ENCODE peak calls at places on chromosomes 16 and 17, in nine cellular contexts. One of them, this sample, is unnamed.

GRCh38 chr17:28849281-28849680 is 5.5 kb upstream of the ERAL1 start:
- DNase-seq in fibroblast of lung: no peak
- DNase-seq in lung: no peak
- DNase-seq in Calu3: no peak
- DNase-seq in progenitor cell of endocrine pancreas: no peak
- DNase-seq in HFFc6: peak; percentile 17
- DNase-seq in CD8-positive, alpha-beta T cell: peak; percentile 32
- DNase-seq in epithelial cell of esophagus: peak; percentile 18
- DNase-seq in esophagus squamous epithelium: no peak
- DNase-seq in this sample: peak; percentile 24

GRCh38 chr16:85386467-85387170 is 226.5 kb upstream of the GSE1 start:
- DNase-seq in fibroblast of lung: no peak
- DNase-seq in lung: no peak
- DNase-seq in Calu3: no peak
- DNase-seq in progenitor cell of endocrine pancreas: no peak
- DNase-seq in HFFc6: no peak
- DNase-seq in CD8-positive, alpha-beta T cell: no peak
- DNase-seq in epithelial cell of esophagus: no peak
- DNase-seq in esophagus squamous epithelium: no peak
- DNase-seq in this sample: no peak

GRCh38 chr17:72296456-72296855 is 175.6 kb downstream of the SOX9 start:
- DNase-seq in fibroblast of lung: no peak
- DNase-seq in lung: no peak
- DNase-seq in Calu3: no peak
- DNase-seq in progenitor cell of endocrine pancreas: no peak
- DNase-seq in HFFc6: no peak
- DNase-seq in CD8-positive, alpha-beta T cell: no peak
- DNase-seq in epithelial cell of esophagus: peak; percentile 75
- DNase-seq in esophagus squamous epithelium: no peak
- DNase-seq in this sample: peak; percentile 73

GRCh38 chr16:56424791-56425438 is 430 bp downstream of the AMFR start:
- DNase-seq in fibroblast of lung: peak; percentile 27
- DNase-seq in lung: no peak
- DNase-seq in Calu3: peak; percentile 40
- DNase-seq in progenitor cell of endocrine pancreas: peak; percentile 53
- DNase-seq in HFFc6: no peak
- DNase-seq in CD8-positive, alpha-beta T cell: peak; percentile 45
- DNase-seq in epithelial cell of esophagus: peak; percentile 17
- DNase-seq in esophagus squamous epithelium: no peak
- DNase-seq in this sample: peak; percentile 22

GRCh38 chr16:19304670-19305240 is 19.2 kb downstream of the CLEC19A start:
- DNase-seq in fibroblast of lung: peak; percentile 2
- DNase-seq in lung: no peak
- DNase-seq in Calu3: no peak
- DNase-seq in progenitor cell of endocrine pancreas: no peak
- DNase-seq in HFFc6: no peak
- DNase-seq in CD8-positive, alpha-beta T cell: no peak
- DNase-seq in epithelial cell of esophagus: peak; percentile 41
- DNase-seq in esophagus squamous epithelium: no peak
- DNase-seq in this sample: peak; percentile 16

GRCh38 chr17:13114601-13115024 is 96.8 kb upstream of the ELAC2 start:
- DNase-seq in fibroblast of lung: peak; percentile 79
- DNase-seq in lung: no peak
- DNase-seq in Calu3: no peak
- DNase-seq in progenitor cell of endocrine pancreas: peak; percentile 29
- DNase-seq in HFFc6: peak; percentile 20
- DNase-seq in CD8-positive, alpha-beta T cell: no peak
- DNase-seq in epithelial cell of esophagus: peak; percentile 7
- DNase-seq in esophagus squamous epithelium: no peak
- DNase-seq in this sample: peak; percentile 55

GRCh38 chr16:85562102-85562786 is 50.9 kb upstream of the GSE1 start:
- DNase-seq in fibroblast of lung: no peak
- DNase-seq in lung: no peak
- DNase-seq in Calu3: no peak
- DNase-seq in progenitor cell of endocrine pancreas: no peak
- DNase-seq in HFFc6: no peak
- DNase-seq in CD8-positive, alpha-beta T cell: no peak
- DNase-seq in epithelial cell of esophagus: no peak
- DNase-seq in esophagus squamous epithelium: no peak
- DNase-seq in this sample: no peak

GRCh38 chr17:19554393-19554792 is 20.7 kb downstream of the SLC47A1 start:
- DNase-seq in fibroblast of lung: no peak
- DNase-seq in lung: no peak
- DNase-seq in Calu3: no peak
- DNase-seq in progenitor cell of endocrine pancreas: no peak
- DNase-seq in HFFc6: no peak
- DNase-seq in CD8-positive, alpha-beta T cell: no peak
- DNase-seq in epithelial cell of esophagus: no peak
- DNase-seq in esophagus squamous epithelium: no peak
- DNase-seq in this sample: no peak

GRCh38 chr17:64682261-64683181 is 20.4 kb upstream of the SMURF2 start:
- DNase-seq in fibroblast of lung: peak; percentile 94
- DNase-seq in lung: no peak
- DNase-seq in Calu3: no peak
- DNase-seq in progenitor cell of endocrine pancreas: no peak
- DNase-seq in HFFc6: peak; percentile 93
- DNase-seq in CD8-positive, alpha-beta T cell: no peak
- DNase-seq in epithelial cell of esophagus: no peak
- DNase-seq in esophagus squamous epithelium: no peak
- DNase-seq in this sample: no peak

GRCh38 chr16:57564571-57565270 is 22.3 kb downstream of the ADGRG5 start:
- DNase-seq in fibroblast of lung: peak; percentile 54
- DNase-seq in lung: no peak
- DNase-seq in Calu3: no peak
- DNase-seq in progenitor cell of endocrine pancreas: no peak
- DNase-seq in HFFc6: peak; percentile 21
- DNase-seq in CD8-positive, alpha-beta T cell: no peak
- DNase-seq in epithelial cell of esophagus: peak; percentile 29
- DNase-seq in esophagus squamous epithelium: no peak
- DNase-seq in this sample: peak; percentile 32

GRCh38 chr17:17313350-17313991 is 10.3 kb downstream of the NT5M start:
- DNase-seq in fibroblast of lung: no peak
- DNase-seq in lung: peak; percentile 69
- DNase-seq in Calu3: peak; percentile 72
- DNase-seq in progenitor cell of endocrine pancreas: peak; percentile 46
- DNase-seq in HFFc6: no peak
- DNase-seq in CD8-positive, alpha-beta T cell: peak; percentile 75
- DNase-seq in epithelial cell of esophagus: peak; percentile 78
- DNase-seq in esophagus squamous epithelium: no peak
- DNase-seq in this sample: peak; percentile 68

GRCh38 chr16:3092501-3092991 is 6.5 kb downstream of the ZSCAN10 start:
- DNase-seq in fibroblast of lung: no peak
- DNase-seq in lung: no peak
- DNase-seq in Calu3: no peak
- DNase-seq in progenitor cell of endocrine pancreas: no peak
- DNase-seq in HFFc6: no peak
- DNase-seq in CD8-positive, alpha-beta T cell: no peak
- DNase-seq in epithelial cell of esophagus: no peak
- DNase-seq in esophagus squamous epithelium: no peak
- DNase-seq in this sample: no peak

GRCh38 chr17:73278465-73279453 is 17.1 kb upstream of the CPSF4L start:
- DNase-seq in fibroblast of lung: peak; percentile 13
- DNase-seq in lung: no peak
- DNase-seq in Calu3: no peak
- DNase-seq in progenitor cell of endocrine pancreas: no peak
- DNase-seq in HFFc6: peak; percentile 8
- DNase-seq in CD8-positive, alpha-beta T cell: no peak
- DNase-seq in epithelial cell of esophagus: peak; percentile 55
- DNase-seq in esophagus squamous epithelium: no peak
- DNase-seq in this sample: peak; percentile 45

DNA sequence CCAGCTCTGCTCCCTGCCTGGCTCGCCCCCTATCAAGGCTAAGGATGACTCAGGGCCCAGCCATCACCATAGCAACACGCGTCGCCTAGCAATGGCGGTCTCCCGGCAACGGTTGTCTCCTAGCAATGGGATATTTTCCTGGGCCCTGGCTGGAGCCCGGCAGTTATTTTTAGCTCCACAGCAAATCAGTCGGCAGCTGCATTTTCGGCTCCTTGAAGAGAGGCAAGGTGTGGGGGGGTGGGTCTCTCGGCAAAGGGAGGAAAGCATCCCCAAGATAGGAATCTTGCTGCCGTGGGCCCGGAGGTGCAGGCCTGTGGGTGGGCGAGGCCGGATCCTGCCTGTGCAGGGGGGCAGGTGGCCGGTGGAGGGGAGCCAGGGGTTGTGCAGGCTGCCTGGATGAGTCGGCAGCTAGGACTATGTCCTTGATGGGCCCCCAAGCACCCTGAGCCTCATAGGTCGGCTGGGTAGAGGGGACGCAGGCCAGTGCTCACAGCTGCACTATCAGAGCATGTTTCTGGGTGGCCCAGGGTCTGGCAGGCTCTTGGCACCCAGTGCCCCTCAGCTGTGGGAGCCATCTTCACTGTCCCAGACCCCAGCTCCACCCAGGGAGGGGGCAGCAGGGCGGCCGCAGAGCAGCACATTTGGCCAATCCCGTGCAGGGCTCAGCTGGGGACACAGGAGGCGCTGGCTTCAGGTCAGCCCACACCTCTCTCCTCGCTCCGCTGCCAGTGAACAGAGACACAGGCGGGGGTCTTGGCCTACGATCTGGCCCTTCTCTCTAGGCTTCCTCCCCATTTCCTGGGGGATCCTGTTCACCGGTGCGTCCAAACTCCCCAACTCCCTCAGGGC is 4.3 kb upstream of the FBXL16 start:
- DNase-seq in fibroblast of lung: peak; percentile 87
- DNase-seq in lung: no peak
- DNase-seq in Calu3: peak; percentile 65
- DNase-seq in progenitor cell of endocrine pancreas: no peak
- DNase-seq in HFFc6: peak; percentile 84
- DNase-seq in CD8-positive, alpha-beta T cell: no peak
- DNase-seq in epithelial cell of esophagus: peak; percentile 68
- DNase-seq in esophagus squamous epithelium: no peak
- DNase-seq in this sample: no peak
- TF ChIP-seq CTCF in fibroblast of lung: no peak
- TF ChIP-seq CTCF in lung: no peak
- TF ChIP-seq CTCF in Calu3: no peak
- TF ChIP-seq CTCF in progenitor cell of endocrine pancreas: no peak
- TF ChIP-seq CTCF in HFFc6: no peak
- TF ChIP-seq CTCF in CD8-positive, alpha-beta T cell: no peak
- TF ChIP-seq CTCF in epithelial cell of esophagus: no peak
- TF ChIP-seq CTCF in esophagus squamous epithelium: no peak
- TF ChIP-seq CTCF in this sample: no peak

DNA sequence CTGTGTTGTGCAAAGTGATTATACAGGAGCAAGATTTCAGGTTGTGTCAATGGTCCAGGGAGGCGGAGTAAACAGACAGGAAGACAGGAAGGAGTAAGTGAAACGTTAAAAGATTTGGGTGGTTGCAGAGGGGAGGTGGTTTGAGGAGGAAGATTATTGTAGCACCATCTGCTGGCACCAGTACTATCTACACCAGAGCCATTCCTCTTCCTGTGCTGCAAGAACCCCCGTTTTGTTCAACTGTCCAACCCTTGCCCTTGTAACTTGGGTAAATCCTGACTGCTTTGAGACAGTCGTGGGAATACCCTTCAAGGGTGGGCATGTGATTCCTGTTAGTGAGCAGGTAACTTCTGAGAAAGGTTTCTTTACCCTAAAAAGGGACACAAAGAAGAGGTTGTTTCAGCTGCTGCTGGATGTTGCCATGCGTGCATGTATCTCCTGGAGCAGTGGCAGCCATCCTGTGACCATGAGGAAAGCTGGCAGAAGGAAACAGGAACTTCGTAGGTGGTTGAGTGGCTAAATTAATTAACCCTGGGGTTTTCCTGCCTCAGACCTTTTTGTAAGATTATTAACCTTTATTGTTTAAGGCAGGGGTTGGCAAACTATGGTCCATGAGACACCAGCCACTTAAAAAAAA is 124.1 kb downstream of the PRKCA start:
- DNase-seq in fibroblast of lung: peak; percentile 19
- DNase-seq in lung: no peak
- DNase-seq in Calu3: peak; percentile 21
- DNase-seq in progenitor cell of endocrine pancreas: no peak
- DNase-seq in HFFc6: no peak
- DNase-seq in CD8-positive, alpha-beta T cell: peak; percentile 45
- DNase-seq in epithelial cell of esophagus: peak; percentile 27
- DNase-seq in esophagus squamous epithelium: no peak
- DNase-seq in this sample: peak; percentile 30
- TF ChIP-seq CTCF in fibroblast of lung: peak; percentile 20
- TF ChIP-seq CTCF in lung: no peak
- TF ChIP-seq CTCF in Calu3: no peak
- TF ChIP-seq CTCF in progenitor cell of endocrine pancreas: no peak
- TF ChIP-seq CTCF in HFFc6: peak; percentile 45
- TF ChIP-seq CTCF in CD8-positive, alpha-beta T cell: peak; percentile 48
- TF ChIP-seq CTCF in epithelial cell of esophagus: peak; percentile 16
- TF ChIP-seq CTCF in esophagus squamous epithelium: no peak
- TF ChIP-seq CTCF in this sample: no peak

DNA sequence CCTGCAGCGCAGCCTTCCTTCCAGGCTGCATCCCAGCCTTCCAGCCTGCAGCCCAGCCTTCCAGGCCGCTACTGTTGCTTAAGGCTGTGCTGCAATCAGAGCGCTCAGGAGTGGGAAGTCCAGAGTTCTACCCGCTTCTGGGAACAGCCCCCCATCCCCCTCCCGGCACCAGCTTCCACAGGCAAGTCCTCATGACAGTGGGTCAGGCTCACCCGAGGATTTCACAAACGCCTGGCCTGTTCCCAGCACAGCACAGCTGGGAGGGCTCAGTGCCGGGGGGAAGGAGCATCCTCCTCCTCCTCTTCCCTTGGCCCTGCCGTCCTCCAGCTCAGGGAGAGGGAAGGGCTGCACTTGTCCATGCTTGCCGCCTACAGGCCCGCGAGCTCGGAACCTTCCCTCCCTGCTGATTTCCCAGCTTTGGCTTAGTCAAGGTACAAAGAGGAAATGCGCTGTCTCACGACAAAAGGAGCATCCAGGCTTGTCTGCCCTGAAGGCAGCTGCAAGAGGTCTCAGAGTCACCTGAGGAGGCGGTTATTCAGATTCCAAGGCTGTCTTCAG is 8.3 kb downstream of the SOCS3 start:
- DNase-seq in fibroblast of lung: peak; percentile 93
- DNase-seq in lung: peak; percentile 92
- DNase-seq in Calu3: no peak
- DNase-seq in progenitor cell of endocrine pancreas: no peak
- DNase-seq in HFFc6: peak; percentile 85
- DNase-seq in CD8-positive, alpha-beta T cell: no peak
- DNase-seq in epithelial cell of esophagus: peak; percentile 99
- DNase-seq in esophagus squamous epithelium: no peak
- DNase-seq in this sample: peak; percentile 99
- TF ChIP-seq CTCF in fibroblast of lung: peak; percentile 23
- TF ChIP-seq CTCF in lung: no peak
- TF ChIP-seq CTCF in Calu3: no peak
- TF ChIP-seq CTCF in progenitor cell of endocrine pancreas: no peak
- TF ChIP-seq CTCF in HFFc6: no peak
- TF ChIP-seq CTCF in CD8-positive, alpha-beta T cell: no peak
- TF ChIP-seq CTCF in epithelial cell of esophagus: no peak
- TF ChIP-seq CTCF in esophagus squamous epithelium: no peak
- TF ChIP-seq CTCF in this sample: no peak

DNA sequence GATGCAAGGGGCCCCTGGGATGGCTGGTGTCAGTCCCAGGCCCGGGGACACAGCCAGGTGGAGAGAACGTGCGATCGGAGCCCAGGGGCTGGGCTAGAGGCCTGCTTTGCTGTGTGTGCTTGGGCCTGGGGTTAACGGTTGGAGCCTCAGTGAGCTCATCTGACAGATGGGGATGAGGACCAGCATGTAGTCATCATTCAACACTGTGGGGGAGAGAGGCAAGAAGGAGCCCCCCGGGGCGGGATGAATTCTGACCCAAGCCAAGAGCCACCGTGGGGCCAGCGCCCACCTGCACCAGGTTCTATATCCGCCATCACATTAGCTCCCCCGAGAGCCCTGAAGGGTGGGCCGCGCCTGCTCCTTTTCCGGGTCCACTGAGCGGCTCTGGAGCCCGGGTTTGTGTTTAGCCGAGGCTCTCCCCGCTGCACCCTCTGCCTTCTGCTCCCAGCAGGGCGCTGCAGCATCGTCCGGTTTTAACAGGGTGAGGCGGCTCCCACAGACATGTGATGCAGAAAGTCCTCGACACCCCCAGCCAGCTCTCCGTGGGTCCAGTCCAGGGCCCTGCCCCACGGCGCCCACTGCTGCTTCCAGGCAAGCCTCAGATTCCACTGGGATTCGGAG is 365.7 kb downstream of the SEC14L1 start:
- DNase-seq in fibroblast of lung: no peak
- DNase-seq in lung: no peak
- DNase-seq in Calu3: no peak
- DNase-seq in progenitor cell of endocrine pancreas: no peak
- DNase-seq in HFFc6: no peak
- DNase-seq in CD8-positive, alpha-beta T cell: no peak
- DNase-seq in epithelial cell of esophagus: no peak
- DNase-seq in esophagus squamous epithelium: no peak
- DNase-seq in this sample: no peak
- TF ChIP-seq CTCF in fibroblast of lung: no peak
- TF ChIP-seq CTCF in lung: no peak
- TF ChIP-seq CTCF in Calu3: no peak
- TF ChIP-seq CTCF in progenitor cell of endocrine pancreas: no peak
- TF ChIP-seq CTCF in HFFc6: peak; percentile 4
- TF ChIP-seq CTCF in CD8-positive, alpha-beta T cell: no peak
- TF ChIP-seq CTCF in epithelial cell of esophagus: no peak
- TF ChIP-seq CTCF in esophagus squamous epithelium: no peak
- TF ChIP-seq CTCF in this sample: no peak

This sample was measured in MCF 10A.